ENCODE peak calls at places on chromosomes 7 and 10, in ten cellular contexts. A, Y, N, S, J, L, F, R, B and P are unnamed samples.

GRCh38 chr10:70575874-70576802 is 26.4 kb downstream of the PRF1 start:
- ATAC-seq in L (peak; percentile 54), S (peak; percentile 88), R (no peak), N (peak; percentile 76), A (peak; percentile 92), F (peak; percentile 59), B (peak; percentile 84), Y (peak; percentile 63), J (peak; percentile 90), P (peak; percentile 46)

GRCh38 chr7:41006591-41006990 is 696.3 kb downstream of the INHBA start:
- ATAC-seq in S (peak; percentile 53), L (no peak), B (no peak), F (no peak), N (peak; percentile 47), A (no peak), J (no peak), R (no peak), Y (no peak), P (peak; percentile 64)

GRCh38 chr7:74466196-74466813 is 12.6 kb downstream of the GTF2IRD1 start:
- ATAC-seq in F (no peak), A (no peak), B (no peak), N (peak; percentile 46), S (peak; percentile 78), L (no peak), Y (no peak), R (peak; percentile 21), J (peak; percentile 48), P (peak; percentile 7)

GRCh38 chr10:94016727-94017714 is 23.3 kb downstream of the PLCE1 start:
- ATAC-seq in R (no peak), A (no peak), S (no peak), N (no peak), Y (no peak), B (no peak), J (no peak), L (no peak), F (no peak), P (no peak)

GRCh38 chr7:90629306-90629918 is 33.3 kb downstream of the CDK14 start:
- ATAC-seq in L (no peak), A (peak; percentile 92), S (peak; percentile 77), R (peak; percentile 89), J (peak; percentile 42), N (peak; percentile 45), F (peak; percentile 73), Y (peak; percentile 89), B (peak; percentile 85), P (peak; percentile 64)

GRCh38 chr10:12348341-12348869 is 942 bp upstream of the CAMK1D start:
- ATAC-seq in L (no peak), S (peak; percentile 72), N (peak; percentile 60), R (peak; percentile 38), J (no peak), B (peak; percentile 4), F (no peak), Y (no peak), A (no peak), P (no peak)

GRCh38 chr7:20287317-20287716 is 43.4 kb upstream of the ITGB8 start:
- ATAC-seq in N (no peak), A (no peak), Y (no peak), B (no peak), J (no peak), S (no peak), R (no peak), F (no peak), L (peak; percentile 79), P (no peak)

GRCh38 chr7:30751696-30752273 is at the start of gene INMT:
- ATAC-seq in F (peak; percentile 67), S (peak; percentile 36), J (peak; percentile 24), R (no peak), A (no peak), L (no peak), B (peak; percentile 63), N (no peak), Y (no peak), P (no peak)

GRCh38 chr10:5645944-5646617 is 20.3 kb downstream of the ASB13 start:
- ATAC-seq in B (peak; percentile 30), S (peak; percentile 31), N (no peak), R (no peak), J (peak; percentile 82), L (no peak), F (no peak), A (no peak), Y (peak; percentile 32), P (no peak)

GRCh38 chr10:660980-661890 is 28.2 kb downstream of the DIP2C start:
- ATAC-seq in J (peak; percentile 77), N (no peak), F (peak; percentile 54), L (no peak), R (peak; percentile 88), B (no peak), A (no peak), Y (no peak), S (peak; percentile 31), P (no peak)

GRCh38 chr7:120990468-120991118 is 2.1 kb downstream of the CPED1 start:
- ATAC-seq in R (no peak), B (no peak), F (no peak), J (no peak), S (no peak), L (no peak), N (no peak), A (peak; percentile 34), Y (no peak), P (no peak)

GRCh38 chr7:10618934-10619333 is 354.7 kb upstream of the PHF14 start:
- ATAC-seq in B (no peak), R (no peak), J (no peak), S (no peak), A (no peak), L (no peak), N (no peak), Y (no peak), F (no peak), P (no peak)

GRCh38 chr10:71090801-71091200 is 121.6 kb upstream of the UNC5B start:
- ATAC-seq in S (no peak), F (no peak), Y (no peak), J (no peak), A (no peak), B (no peak), L (no peak), N (no peak), R (no peak), P (no peak)

GRCh38 chr10:87915989-87916388 is 52.6 kb downstream of the PTEN start:
- ATAC-seq in N (no peak), R (no peak), F (no peak), Y (no peak), L (no peak), J (no peak), S (peak; percentile 26), A (peak; percentile 22), B (no peak), P (no peak)

GRCh38 chr10:119775529-119775928 is 49.7 kb downstream of the INPP5F start:
- ATAC-seq in Y (no peak), B (no peak), A (no peak), L (no peak), J (no peak), R (no peak), N (no peak), F (no peak), S (no peak), P (no peak)

GRCh38 chr10:123148414-123149161 is 652 bp downstream of the HMX2 start:
- ATAC-seq in J (no peak), F (no peak), N (no peak), Y (no peak), L (no peak), A (no peak), B (no peak), R (peak; percentile 17), S (no peak), P (no peak)

GRCh38 chr7:156002362-156003001 is 190.2 kb upstream of the SHH start:
- ATAC-seq in R (no peak), J (no peak), Y (no peak), B (no peak), N (no peak), S (no peak), L (no peak), F (no peak), A (no peak), P (no peak)

GRCh38 chr10:58511765-58512469 is 755 bp upstream of the BICC1 start:
- ATAC-seq in F (peak; percentile 47), S (peak; percentile 21), R (peak; percentile 63), L (no peak), N (no peak), A (no peak), J (peak; percentile 22), B (no peak), Y (no peak), P (no peak)

GRCh38 chr10:86954681-86955500 is 2.5 kb downstream of the MMRN2 start:
- ATAC-seq in J (no peak), S (no peak), F (no peak), Y (no peak), A (no peak), R (no peak), L (no peak), B (no peak), N (no peak), P (no peak)

GRCh38 chr7:4819450-4820404 is 42.1 kb downstream of the PAPOLB start:
- ATAC-seq in N (peak; percentile 17), L (no peak), F (peak; percentile 51), Y (no peak), J (peak; percentile 63), A (no peak), B (no peak), R (no peak), S (no peak), P (no peak)

GRCh38 chr7:74501298-74501697 is 47.6 kb downstream of the GTF2IRD1 start:
- ATAC-seq in Y (no peak), R (no peak), J (peak; percentile 86), A (no peak), L (no peak), N (peak; percentile 89), S (peak; percentile 89), F (peak; percentile 50), B (no peak), P (peak; percentile 30)

GRCh38 chr7:151131622-151132293 is 35.7 kb downstream of the GBX1 start:
- ATAC-seq in R (no peak), B (no peak), J (no peak), S (no peak), A (no peak), Y (no peak), L (no peak), F (no peak), N (no peak), P (no peak)

GRCh38 chr10:73186266-73186665 is 18.3 kb downstream of the FAM149B1 start:
- ATAC-seq in L (no peak), B (no peak), S (no peak), Y (no peak), F (no peak), A (no peak), R (no peak), J (no peak), N (no peak), P (no peak)

GRCh38 chr10:26464632-26465280 is 26.6 kb downstream of the APBB1IP start:
- ATAC-seq in F (no peak), A (no peak), Y (no peak), N (no peak), B (no peak), R (no peak), S (no peak), J (no peak), L (no peak), P (no peak)